ENCODE peak calls at places on chromosomes 2 and 18, in four cellular contexts. K, A, D and E are unnamed samples.
A peak's percentile ranks its signal among the peaks of the same experiment; 100 is the strongest.

GRCh38 chr2:207692206-207693065 is 19.0 kb upstream of the CCNYL1 start:
- DNase-seq in K (no peak), A (no peak), D (no peak), E (no peak)

GRCh38 chr2:50448556-50448955 is 583.4 kb downstream of the NRXN1 start:
- DNase-seq in K (no peak), A (no peak), D (no peak), E (no peak)

GRCh38 chr2:136327162-136327852 is 209.4 kb upstream of the CXCR4 start:
- DNase-seq in K (no peak), A (no peak), D (no peak), E (no peak)

GRCh38 chr2:208489687-208490086 is 83.1 kb downstream of the PTH2R start:
- DNase-seq in K (no peak), A (no peak), D (no peak), E (no peak)

GRCh38 chr2:33160217-33160616 is 213.5 kb downstream of the LTBP1 start:
- DNase-seq in K (no peak), A (no peak), D (no peak), E (no peak)

GRCh38 chr2:233811087-233811486 is 33.0 kb downstream of the MROH2A start:
- DNase-seq in K (no peak), A (no peak), D (no peak), E (no peak)

GRCh38 chr2:86039963-86040655 is 65.6 kb downstream of the POLR1A start:
- DNase-seq in K (no peak), A (no peak), D (no peak), E (no peak)

GRCh38 chr2:169131587-169132512 is 62.5 kb downstream of the DHRS9 start:
- DNase-seq in K (peak; percentile 13), A (no peak), D (peak; percentile 64), E (no peak)

GRCh38 chr2:102060047-102060446 is 68.3 kb downstream of the IL1R2 start:
- DNase-seq in K (no peak), A (no peak), D (no peak), E (no peak)

GRCh38 chr18:40874233-40874632 is 1080.8 kb upstream of the PIK3C3 start:
- DNase-seq in K (no peak), A (no peak), D (no peak), E (no peak)